ENCODE peak calls at places on chromosomes 13 and 19, in six cellular contexts. J, I, Z, O, F and Q are unnamed samples.

GRCh38 chr19:45607071-45608029 is 5.3 kb upstream of the GPR4 start:
- DNase-seq in J (peak), I (peak), Z (peak), O (peak), F (peak), Q (peak)

GRCh38 chr19:10295305-10295846 is 5.6 kb downstream of the ICAM5 start:
- DNase-seq in J (no peak), I (no peak), Z (peak), O (no peak), F (no peak), Q (no peak)

GRCh38 chr13:27641711-27642502 is 20.2 kb downstream of the POLR1D start:
- DNase-seq in J (no peak), I (no peak), Z (no peak), O (no peak), F (no peak), Q (no peak)

GRCh38 chr19:11963566-11964355 is 1.1 kb upstream of the ZNF763 start:
- DNase-seq in J (no peak), I (peak), Z (peak), O (peak), F (peak), Q (no peak)

GRCh38 chr19:35793381-35794165 is 18.2 kb downstream of the ARHGAP33 start:
- DNase-seq in J (no peak), I (no peak), Z (no peak), O (no peak), F (no peak), Q (no peak)

GRCh38 chr13:39302855-39303254 is 264.6 kb downstream of the NHLRC3 start:
- DNase-seq in J (no peak), I (no peak), Z (no peak), O (no peak), F (no peak), Q (no peak)

GRCh38 chr13:100506600-100507422 is 81.8 kb downstream of the GGACT start:
- DNase-seq in J (no peak), I (no peak), Z (no peak), O (no peak), F (no peak), Q (no peak)

GRCh38 chr13:20363162-20363561 is 131.0 kb upstream of the GJB6 start:
- DNase-seq in J (no peak), I (no peak), Z (no peak), O (no peak), F (no peak), Q (no peak)

GRCh38 chr13:76293751-76294150 is 592.5 kb downstream of the KCTD12 start:
- DNase-seq in J (no peak), I (no peak), Z (no peak), O (no peak), F (peak), Q (no peak)

GRCh38 chr13:40362502-40362901 is 303.9 kb downstream of the FOXO1 start:
- DNase-seq in J (no peak), I (no peak), Z (no peak), O (no peak), F (no peak), Q (no peak)

GRCh38 chr19:4744451-4745170 is 21.0 kb upstream of the DPP9 start:
- DNase-seq in J (peak), I (no peak), Z (no peak), O (peak), F (peak), Q (peak)

GRCh38 chr19:46271488-46272197 is 25.2 kb upstream of the HIF3A start:
- DNase-seq in J (peak), I (no peak), Z (no peak), O (no peak), F (no peak), Q (peak)

GRCh38 chr13:113647351-113648217 is 10.4 kb downstream of the ATP4B start:
- DNase-seq in J (no peak), I (peak), Z (peak), O (peak), F (peak), Q (peak)

GRCh38 chr13:112821340-112822055 is 131.7 kb downstream of the ATP11A start:
- DNase-seq in J (no peak), I (peak), Z (no peak), O (no peak), F (no peak), Q (no peak)

GRCh38 chr13:37484056-37484455 is 114.5 kb downstream of the POSTN start:
- DNase-seq in J (no peak), I (no peak), Z (no peak), O (no peak), F (no peak), Q (peak)
- TF ChIP-seq CTCF in J (no peak), I (no peak), Z (no peak), O (no peak), F (no peak), Q (no peak)

DNA sequence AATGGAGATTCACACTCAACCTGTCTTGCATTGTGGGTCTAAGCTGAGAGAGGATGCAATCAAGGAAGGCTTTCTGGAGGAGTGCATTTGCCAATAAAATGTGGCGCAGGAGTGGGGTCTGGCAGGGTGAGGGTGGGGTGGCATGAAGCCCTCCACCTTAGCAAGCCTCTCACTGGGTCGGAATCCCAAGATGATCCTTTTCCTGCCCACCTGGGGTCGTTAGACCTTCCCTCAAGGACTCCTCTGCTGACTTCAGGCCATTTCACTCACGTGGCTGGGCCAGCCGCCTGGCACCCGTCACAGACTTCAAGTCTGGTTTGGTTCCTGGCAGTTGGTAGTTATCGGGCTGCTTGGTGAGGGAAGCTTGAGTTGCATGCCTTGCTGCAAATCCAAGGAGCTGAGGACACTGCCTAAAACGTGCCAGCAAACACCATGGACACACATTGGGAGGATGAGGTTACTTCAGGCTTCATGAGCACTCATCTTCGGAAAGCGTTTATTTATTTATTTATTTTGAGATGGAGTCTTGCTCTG is 2.5 kb downstream of the GPI start:
- DNase-seq in J (no peak), I (no peak), Z (no peak), O (no peak), F (no peak), Q (no peak)
- H3K4me3 ChIP-seq in J (no peak), I (no peak), Z (no peak), O (no peak), F (no peak), Q (no peak)

DNA sequence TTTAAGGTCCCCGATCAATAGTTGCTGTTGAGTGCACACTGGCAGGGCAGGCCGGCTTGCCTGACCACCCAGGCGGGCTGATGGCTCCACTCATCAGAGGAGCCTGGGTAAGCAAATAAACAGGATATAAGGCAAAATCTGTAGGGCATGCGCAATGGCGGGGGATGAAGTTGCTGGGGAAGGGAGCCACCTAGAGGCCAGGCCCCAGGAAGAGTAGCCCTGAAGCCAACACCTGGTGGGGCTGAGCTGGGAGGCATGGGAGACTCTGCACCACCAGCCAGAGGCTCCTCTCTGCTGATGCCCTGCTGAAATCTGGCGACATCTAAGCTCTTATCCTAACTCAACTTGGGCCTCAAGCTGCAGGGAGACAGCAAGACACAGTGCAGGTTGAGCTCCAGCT is 324.3 kb downstream of the ZNF536 start:
- DNase-seq in J (no peak), I (peak), Z (no peak), O (no peak), F (peak), Q (no peak)
- TF ChIP-seq CTCF in J (peak), I (no peak), Z (no peak), O (no peak), F (peak), Q (peak)

GRCh38 chr19:23365222-23365621 is 30.0 kb downstream of the ZNF91 start:
- DNase-seq in J (no peak), I (no peak), Z (no peak), O (no peak), F (no peak), Q (no peak)

DNA sequence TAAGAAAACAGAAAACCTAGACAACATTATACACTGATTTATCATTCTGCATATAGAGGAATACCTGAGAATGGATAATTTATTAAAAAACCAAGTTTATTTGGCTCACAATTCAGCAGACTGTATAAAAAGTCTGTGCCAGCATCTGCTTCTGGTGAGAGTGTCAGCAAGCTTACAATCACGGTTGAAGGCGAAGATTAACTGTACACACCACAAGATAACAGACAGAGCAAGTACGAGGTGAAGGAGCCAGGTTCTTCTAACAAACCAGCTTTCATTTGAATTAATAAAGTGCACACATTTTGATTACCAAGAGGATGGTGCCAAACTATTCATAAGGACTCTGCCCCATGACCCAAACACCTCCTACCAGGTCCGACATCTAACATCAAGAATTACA is 28.8 kb downstream of the ZNF91 start:
- DNase-seq in J (no peak), I (no peak), Z (no peak), O (no peak), F (no peak), Q (no peak)
- H3K4me3 ChIP-seq in J (no peak), I (no peak), Z (no peak), O (no peak), F (no peak), Q (no peak)

GRCh38 chr13:94968040-94968756 is 255.9 kb upstream of the SOX21 start:
- DNase-seq in J (no peak), I (no peak), Z (no peak), O (no peak), F (peak), Q (no peak)
- TF ChIP-seq CTCF in J (peak), I (no peak), Z (no peak), O (no peak), F (no peak), Q (peak)

GRCh38 chr19:39247701-39248664 is 673 bp downstream of the IFNL4 start:
- DNase-seq in J (no peak), I (no peak), Z (no peak), O (no peak), F (no peak), Q (no peak)
- H3K4me3 ChIP-seq in J (no peak), I (peak), Z (no peak), O (no peak), F (no peak), Q (no peak)

DNA sequence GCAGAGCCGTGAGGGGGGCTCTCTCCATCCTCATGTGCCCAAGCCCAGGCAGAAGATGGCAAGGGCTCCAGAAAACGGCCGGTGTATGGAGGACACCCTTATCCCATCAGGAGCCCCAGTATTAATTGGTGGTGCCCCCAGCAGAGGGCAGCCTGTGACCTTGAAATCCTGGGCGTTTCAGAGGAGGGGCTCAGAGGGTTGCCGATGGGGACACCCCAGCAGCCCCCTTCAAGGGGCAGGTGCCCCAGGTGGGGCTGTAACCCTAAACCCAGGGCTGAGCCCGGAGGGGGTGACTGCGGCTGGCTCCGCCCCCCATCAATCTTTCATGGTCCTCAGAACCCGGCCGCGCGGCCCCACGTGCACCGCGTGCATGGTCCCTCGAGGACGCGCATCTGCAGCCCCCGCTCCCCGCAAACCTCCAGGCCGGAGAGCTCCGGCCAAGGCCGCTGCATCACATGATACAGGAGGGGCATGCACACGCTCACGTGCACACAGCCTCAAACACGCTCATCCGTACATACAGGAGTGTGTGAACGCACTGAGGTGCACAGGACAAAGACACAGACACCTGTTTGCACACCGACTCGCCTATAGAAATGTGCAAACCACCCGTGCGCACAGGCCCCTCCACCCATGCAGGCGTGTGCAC is 959 bp downstream of the RAB3A start:
- DNase-seq in J (no peak), I (no peak), Z (peak), O (no peak), F (no peak), Q (no peak)
- TF ChIP-seq CTCF in J (peak), I (no peak), Z (peak), O (no peak), F (peak), Q (peak)

GRCh38 chr19:1206733-1207301 is 1.2 kb downstream of the STK11 start:
- DNase-seq in J (no peak), I (no peak), Z (peak), O (no peak), F (no peak), Q (no peak)
- H3K4me3 ChIP-seq in J (peak), I (peak), Z (peak), O (peak), F (peak), Q (peak)